ENCODE peak calls at places on chromosomes 1 and 21, in four cellular contexts. Z is NCI-H2171 treated with DMSO at 0.1 percent for 48 hours, V is AG20443, F is nephron progenitor cell. X is an unnamed sample.
A peak's percentile ranks its signal among the peaks of the same experiment; 100 is the strongest.

GRCh38 chr1:6637770-6638169 is 13.1 kb downstream of the THAP3 start:
- DNase-seq in F (no peak), V (no peak), Z (no peak), X (no peak)

GRCh38 chr21:34874689-34875513 is 174.2 kb downstream of the RUNX1 start:
- DNase-seq in F (peak; percentile 18), V (no peak), Z (no peak), X (no peak)

GRCh38 chr1:172054172-172054571 is 212.9 kb downstream of the DNM3 start:
- DNase-seq in F (no peak), Z (peak; percentile 10), V (no peak), X (no peak)

GRCh38 chr1:50415235-50416149 is 7.8 kb downstream of the DMRTA2 start:
- DNase-seq in F (no peak), Z (no peak), V (no peak), X (no peak)

GRCh38 chr1:191641420-191642215 is 516.6 kb upstream of the RGS18 start:
- DNase-seq in F (no peak), Z (no peak), V (no peak), X (no peak)

GRCh38 chr1:193143285-193143684 is 21.5 kb downstream of the CDC73 start:
- DNase-seq in Z (peak; percentile 30), V (no peak), F (no peak), X (no peak)

GRCh38 chr1:232635778-232636356 is 5.9 kb upstream of the SIPA1L2 start:
- DNase-seq in F (no peak), V (peak; percentile 49), Z (peak; percentile 80), X (peak; percentile 54)

GRCh38 chr1:200184196-200184595 is 156.7 kb downstream of the NR5A2 start:
- DNase-seq in Z (peak; percentile 79), V (peak; percentile 65), F (no peak), X (peak; percentile 58)

GRCh38 chr1:47554901-47555300 is 117.1 kb downstream of the FOXD2 start:
- DNase-seq in Z (no peak), V (peak; percentile 49), F (no peak), X (peak; percentile 50)

GRCh38 chr1:117587479-117588356 is 18.1 kb upstream of the TENT5C start:
- DNase-seq in Z (no peak), V (no peak), F (no peak), X (no peak)

GRCh38 chr1:29708381-29708780 is 472.1 kb downstream of the PTPRU start:
- DNase-seq in F (no peak), V (peak; percentile 28), Z (peak; percentile 90), X (peak; percentile 23)